ENCODE peak calls at places on chromosomes 16 and 17, in eight cellular contexts. T is A549, P is H1, D is K562, K is SK-N-SH, V is GM12878, G is HepG2, A is HCT116. H is an unnamed sample.

GRCh38 chr17:82039695-82040299 is 2.3 kb upstream of the DCXR start:
- DNase-seq in T (no peak), P (no peak), D (no peak), K (no peak), V (no peak), G (peak), A (no peak), H (no peak)

GRCh38 chr17:3940965-3941698 is 23.1 kb downstream of the ATP2A3 start:
- DNase-seq in T (no peak), P (no peak), D (no peak), K (no peak), V (no peak), G (no peak), A (no peak), H (no peak)

GRCh38 chr16:88844412-88845118 is 12.2 kb downstream of the GALNS start:
- DNase-seq in T (no peak), P (no peak), D (no peak), K (no peak), V (no peak), G (no peak), A (no peak), H (no peak)

GRCh38 chr17:17882182-17882581 is 45.4 kb upstream of the SREBF1 start:
- DNase-seq in T (no peak), P (no peak), D (no peak), K (no peak), V (no peak), G (no peak), A (no peak), H (no peak)

GRCh38 chr17:56026894-56027293 is 126.4 kb upstream of the ANKFN1 start:
- DNase-seq in T (no peak), P (no peak), D (no peak), K (no peak), V (no peak), G (peak), A (no peak), H (no peak)

GRCh38 chr16:75378616-75379015 is 54.7 kb downstream of the CFDP1 start:
- DNase-seq in T (no peak), P (no peak), D (no peak), K (no peak), V (no peak), G (no peak), A (no peak), H (no peak)

GRCh38 chr17:19327039-19327776 is 35.3 kb downstream of the B9D1 start:
- DNase-seq in T (peak), P (no peak), D (no peak), K (no peak), V (no peak), G (no peak), A (peak), H (no peak)

GRCh38 chr17:52744179-52744578 is 585.7 kb upstream of the CA10 start:
- DNase-seq in T (no peak), P (no peak), D (no peak), K (no peak), V (no peak), G (no peak), A (no peak), H (no peak)

GRCh38 chr17:13638855-13639458 is 37.2 kb upstream of the HS3ST3A1 start:
- DNase-seq in T (no peak), P (no peak), D (no peak), K (no peak), V (no peak), G (no peak), A (no peak), H (no peak)

GRCh38 chr17:27946521-27946920 is 53.4 kb upstream of the LYRM9 start:
- DNase-seq in T (no peak), P (no peak), D (no peak), K (no peak), V (no peak), G (no peak), A (no peak), H (no peak)

GRCh38 chr17:62870581-62870964 is 62.5 kb upstream of the MARCHF10 start:
- DNase-seq in T (no peak), P (peak), D (no peak), K (peak), V (no peak), G (no peak), A (no peak), H (no peak)

GRCh38 chr16:72202014-72202413 is 30.1 kb upstream of the PMFBP1 start:
- DNase-seq in T (no peak), P (no peak), D (no peak), K (no peak), V (no peak), G (no peak), A (no peak), H (no peak)

GRCh38 chr16:22126037-22126558 is 33.8 kb downstream of the VWA3A start:
- DNase-seq in T (no peak), P (no peak), D (no peak), K (no peak), V (no peak), G (no peak), A (no peak), H (no peak)

GRCh38 chr17:48444531-48445247 is 14.7 kb upstream of the SKAP1 start:
- DNase-seq in T (no peak), P (no peak), D (no peak), K (no peak), V (no peak), G (no peak), A (no peak), H (no peak)

GRCh38 chr17:68734911-68735310 is 133.7 kb upstream of the FAM20A start:
- DNase-seq in T (no peak), P (no peak), D (no peak), K (no peak), V (no peak), G (no peak), A (no peak), H (no peak)

GRCh38 chr17:19311421-19312215 is 50.9 kb downstream of the B9D1 start:
- DNase-seq in T (no peak), P (no peak), D (no peak), K (no peak), V (no peak), G (no peak), A (no peak), H (peak)

GRCh38 chr17:66165537-66166123 is 26.3 kb downstream of the CEP112 start:
- DNase-seq in T (peak), P (no peak), D (peak), K (peak), V (peak), G (peak), A (peak), H (peak)

GRCh38 chr17:56603486-56604238 is 10.2 kb downstream of the NOG start:
- DNase-seq in T (no peak), P (no peak), D (no peak), K (no peak), V (no peak), G (no peak), A (no peak), H (no peak)

GRCh38 chr17:78267257-78268073 is 36.0 kb downstream of the TMEM235 start:
- DNase-seq in T (no peak), P (peak), D (no peak), K (peak), V (no peak), G (no peak), A (no peak), H (no peak)

GRCh38 chr16:89629827-89630610 is 16.6 kb downstream of the DPEP1 start:
- DNase-seq in T (no peak), P (no peak), D (no peak), K (no peak), V (no peak), G (peak), A (no peak), H (no peak)

GRCh38 chr17:14672830-14673229 is 371.9 kb downstream of the HS3ST3B1 start:
- DNase-seq in T (no peak), P (no peak), D (no peak), K (no peak), V (no peak), G (peak), A (no peak), H (no peak)

GRCh38 chr16:6484931-6485330 is 847.7 kb upstream of the RBFOX1 start:
- DNase-seq in T (no peak), P (no peak), D (no peak), K (no peak), V (no peak), G (no peak), A (no peak), H (no peak)

GRCh38 chr17:57634713-57635465 is 110.2 kb downstream of the CCDC182 start:
- DNase-seq in T (no peak), P (no peak), D (peak), K (no peak), V (no peak), G (no peak), A (peak), H (no peak)

GRCh38 chr17:57810740-57811632 is 38.9 kb downstream of the MRPS23 start:
- DNase-seq in T (no peak), P (no peak), D (no peak), K (peak), V (no peak), G (peak), A (no peak), H (no peak)

GRCh38 chr16:88922114-88922825 is 54.7 kb downstream of the CBFA2T3 start:
- DNase-seq in T (no peak), P (peak), D (no peak), K (no peak), V (no peak), G (no peak), A (no peak), H (peak)

GRCh38 chr16:4452674-4453073 is 21.8 kb downstream of the NMRAL1 start:
- DNase-seq in T (no peak), P (no peak), D (no peak), K (no peak), V (no peak), G (no peak), A (no peak), H (no peak)

GRCh38 chr16:58647107-58647506 is 17.5 kb upstream of the CNOT1 start:
- DNase-seq in T (no peak), P (no peak), D (no peak), K (no peak), V (no peak), G (no peak), A (no peak), H (no peak)

GRCh38 chr16:14364386-14365199 is 265.5 kb downstream of the PARN start:
- DNase-seq in T (peak), P (no peak), D (peak), K (no peak), V (no peak), G (peak), A (peak), H (no peak)

GRCh38 chr17:63333869-63334268 is 112.2 kb downstream of the CYB561 start:
- DNase-seq in T (no peak), P (no peak), D (no peak), K (no peak), V (no peak), G (no peak), A (no peak), H (no peak)

GRCh38 chr17:79126139-79126538 is 51.5 kb downstream of the ENGASE start:
- DNase-seq in T (no peak), P (peak), D (no peak), K (peak), V (no peak), G (peak), A (no peak), H (no peak)

GRCh38 chr17:3544365-3544764 is 13.2 kb downstream of the TRPV3 start:
- DNase-seq in T (no peak), P (no peak), D (no peak), K (no peak), V (no peak), G (no peak), A (no peak), H (no peak)

GRCh38 chr17:21129023-21129681 is 2.4 kb downstream of the DHRS7B start:
- DNase-seq in T (peak), P (no peak), D (no peak), K (peak), V (no peak), G (peak), A (no peak), H (peak)

GRCh38 chr17:79797492-79798295 is 817 bp upstream of the CBX8 start:
- DNase-seq in T (peak), P (peak), D (peak), K (peak), V (no peak), G (no peak), A (no peak), H (no peak)

GRCh38 chr17:33291248-33292183 is 1.6 kb downstream of the ASIC2 start:
- DNase-seq in T (peak), P (peak), D (peak), K (peak), V (no peak), G (no peak), A (no peak), H (peak)

GRCh38 chr16:58730724-58731370 is 3.3 kb downstream of the GOT2 start:
- DNase-seq in T (no peak), P (no peak), D (no peak), K (no peak), V (no peak), G (no peak), A (no peak), H (no peak)

GRCh38 chr17:50213026-50214015 is 11.9 kb upstream of the COL1A1 start:
- DNase-seq in T (no peak), P (no peak), D (peak), K (peak), V (peak), G (peak), A (no peak), H (no peak)

GRCh38 chr17:64278614-64279013 is 15.6 kb upstream of the TEX2 start:
- DNase-seq in T (no peak), P (no peak), D (no peak), K (no peak), V (no peak), G (no peak), A (peak), H (peak)

GRCh38 chr16:54102888-54103866 is 183.4 kb downstream of the IRX3 start:
- DNase-seq in T (no peak), P (no peak), D (no peak), K (no peak), V (no peak), G (peak), A (no peak), H (no peak)

DNA sequence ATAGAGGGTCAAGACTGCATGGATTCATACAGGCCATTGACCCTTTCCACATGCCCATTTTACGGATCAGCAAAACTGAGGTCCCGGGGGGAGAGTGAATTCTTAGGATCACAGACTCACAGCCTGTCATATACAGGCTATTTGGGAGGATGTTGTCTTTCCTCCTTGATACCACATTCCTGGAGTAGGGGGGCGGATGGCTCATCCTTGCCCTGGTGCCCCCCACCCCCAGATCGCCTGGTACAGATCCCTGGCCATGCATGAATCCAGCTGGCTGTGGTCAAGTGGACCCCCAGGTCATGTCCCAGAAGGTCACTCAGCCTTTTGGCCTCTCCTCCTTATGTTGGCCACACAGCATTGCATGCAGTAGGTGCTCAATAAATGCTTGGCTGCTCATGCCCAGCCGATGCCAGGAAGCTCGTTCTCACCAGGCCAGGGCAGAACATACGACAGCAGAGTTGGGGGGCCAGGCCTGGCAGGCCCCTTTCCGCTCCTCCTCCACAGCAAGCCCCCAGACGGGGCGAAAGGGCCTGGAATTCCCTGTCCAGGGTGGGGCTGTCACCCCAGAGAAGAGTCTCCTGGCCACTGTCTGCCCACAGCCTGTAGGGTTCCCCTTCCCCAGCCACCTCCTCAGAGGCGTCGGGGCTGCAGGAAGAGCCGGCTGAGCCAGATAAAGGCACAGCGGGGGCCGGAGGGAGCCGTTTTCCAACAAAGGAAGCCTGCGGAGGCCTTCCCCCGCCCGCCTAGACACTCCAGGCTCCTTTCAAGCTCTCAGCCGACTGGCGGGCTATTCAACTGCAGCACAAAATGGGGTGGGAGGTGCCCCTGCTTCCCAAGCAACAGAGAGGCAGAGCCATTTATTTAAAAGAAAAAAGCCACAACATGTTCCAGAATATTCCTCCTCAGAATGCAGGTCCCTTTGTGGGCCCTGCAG is 215.7 kb upstream of the CIBAR2 start:
- DNase-seq in T (no peak), P (peak), D (peak), K (no peak), V (no peak), G (no peak), A (peak), H (peak)
- H3K27ac ChIP-seq in T (peak), P (peak), D (peak), K (peak), V (no peak), G (no peak), A (peak), H (no peak)

DNA sequence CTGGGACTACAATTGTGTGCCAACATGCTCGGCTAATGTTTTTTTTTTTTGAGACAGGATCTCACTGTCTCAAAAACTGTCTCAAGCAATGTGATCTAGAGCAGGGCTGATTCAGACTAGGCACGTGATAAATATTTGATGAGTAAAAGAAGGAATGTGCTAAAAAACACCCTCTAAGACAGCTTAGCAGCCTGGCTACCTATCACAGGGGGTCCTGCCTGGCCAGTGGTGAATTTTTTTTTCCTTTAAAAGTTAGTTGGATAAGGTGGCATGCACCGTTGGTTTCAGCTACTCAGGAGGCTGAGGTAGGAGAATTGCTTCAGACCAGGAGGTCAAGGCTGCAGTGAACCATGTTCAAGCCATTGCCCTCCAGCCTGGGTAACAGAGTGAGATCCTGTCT is 14.8 kb upstream of the GPATCH8 start:
- DNase-seq in T (no peak), P (no peak), D (no peak), K (no peak), V (no peak), G (no peak), A (no peak), H (no peak)
- TF ChIP-seq MAX in T (no peak), P (no peak), D (no peak), K (no peak), V (no peak), G (no peak), A (no peak), H (no peak)

GRCh38 chr17:42617956-42618431 is 8.5 kb downstream of the TUBG1 start:
- DNase-seq in T (no peak), P (peak), D (peak), K (peak), V (peak), G (no peak), A (no peak), H (no peak)
- H3K27ac ChIP-seq in T (no peak), P (no peak), D (no peak), K (peak), V (peak), G (no peak), A (no peak), H (no peak)

DNA sequence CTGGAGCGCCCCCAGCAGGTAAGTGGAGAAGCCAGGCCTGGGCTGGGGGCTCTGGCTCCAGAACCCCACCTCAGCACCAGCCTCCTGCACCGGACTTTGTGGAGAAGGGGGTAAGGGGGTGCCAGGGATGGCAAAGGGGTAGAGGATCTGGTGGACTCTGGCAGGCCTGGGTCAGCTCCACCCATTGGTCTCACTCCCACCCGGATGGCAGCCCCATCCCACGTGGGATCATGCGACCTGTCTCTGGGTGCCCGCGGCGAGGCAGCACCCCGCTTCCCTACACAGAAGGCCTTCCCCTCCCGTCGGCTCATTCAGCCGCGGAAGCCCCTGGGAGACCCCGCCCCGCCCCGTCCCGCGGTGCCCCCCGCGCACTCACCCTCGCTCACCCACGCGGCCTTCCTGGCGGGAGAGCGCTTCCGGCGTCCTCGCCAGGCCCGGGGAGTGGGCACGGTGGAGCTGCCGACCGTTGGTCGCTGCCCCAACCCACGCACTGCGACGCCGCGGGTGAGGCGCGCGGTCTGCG is 498 bp upstream of the PLEKHG4 start:
- DNase-seq in T (peak), P (peak), D (peak), K (peak), V (no peak), G (no peak), A (no peak), H (no peak)
- TF ChIP-seq MAX in T (peak), P (peak), D (no peak), K (peak), V (no peak), G (peak), A (no peak), H (no peak)

GRCh38 chr16:67834242-67834614 is 7.9 kb upstream of the THAP11 start:
- DNase-seq in T (no peak), P (no peak), D (no peak), K (no peak), V (no peak), G (no peak), A (no peak), H (no peak)
- H3K27ac ChIP-seq in T (peak), P (no peak), D (peak), K (peak), V (no peak), G (no peak), A (no peak), H (no peak)

GRCh38 chr16:69073181-69073669 is 32.2 kb upstream of the HAS3 start:
- DNase-seq in T (peak), P (no peak), D (no peak), K (no peak), V (no peak), G (peak), A (peak), H (peak)

GRCh38 chr16:69069504-69069903 is 35.9 kb upstream of the HAS3 start:
- DNase-seq in T (no peak), P (no peak), D (no peak), K (no peak), V (no peak), G (no peak), A (no peak), H (no peak)

GRCh38 chr16:69072640-69072974 is 32.8 kb upstream of the HAS3 start:
- DNase-seq in T (no peak), P (no peak), D (no peak), K (no peak), V (no peak), G (no peak), A (no peak), H (no peak)

GRCh38 chr16:69071036-69071435 is 34.4 kb upstream of the HAS3 start:
- DNase-seq in T (no peak), P (no peak), D (no peak), K (no peak), V (no peak), G (no peak), A (no peak), H (no peak)
- TF ChIP-seq MAX in T (no peak), P (no peak), D (no peak), K (no peak), V (no peak), G (no peak), A (no peak), H (no peak)

H was measured in endothelial cell of umbilical vein.